ENCODE peak calls at places on chromosomes 16 and 17, in four cellular contexts. P, A, L and O are unnamed samples.

GRCh38 chr16:86619263-86619935 is 41.0 kb downstream of the FOXL1 start:
- DNase-seq in P (no peak), A (peak; percentile 41), L (no peak), O (peak; percentile 54)

GRCh38 chr17:30401097-30401496 is 22.4 kb downstream of the CPD start:
- DNase-seq in P (no peak), A (no peak), L (no peak), O (no peak)

GRCh38 chr16:28120754-28121153 is 57.2 kb upstream of the GSG1L start:
- DNase-seq in P (no peak), A (no peak), L (no peak), O (no peak)

GRCh38 chr17:57518587-57519118 is 226.4 kb downstream of the CCDC182 start:
- DNase-seq in P (no peak), A (no peak), L (no peak), O (no peak)

GRCh38 chr16:66740533-66740932 is 10.9 kb downstream of the DYNC1LI2 start:
- DNase-seq in P (no peak), A (peak; percentile 67), L (no peak), O (no peak)

GRCh38 chr16:50292566-50292948 is 26.2 kb downstream of the ADCY7 start:
- DNase-seq in P (no peak), A (no peak), L (no peak), O (no peak)

GRCh38 chr17:83067071-83067717 is 12.2 kb upstream of the METRNL start:
- DNase-seq in P (no peak), A (no peak), L (no peak), O (no peak)

GRCh38 chr17:7943291-7943690 is 11.3 kb downstream of the CNTROB start:
- DNase-seq in P (no peak), A (no peak), L (no peak), O (no peak)

GRCh38 chr16:83887088-83887487 is 11.8 kb upstream of the MLYCD start:
- DNase-seq in P (no peak), A (peak; percentile 23), L (no peak), O (no peak)

GRCh38 chr17:17033466-17033865 is 8.8 kb upstream of the MPRIP start:
- DNase-seq in P (no peak), A (no peak), L (no peak), O (no peak)

GRCh38 chr16:86118467-86119307 is 219.7 kb downstream of the IRF8 start:
- DNase-seq in P (no peak), A (no peak), L (peak; percentile 73), O (no peak)

GRCh38 chr17:9959377-9959981 is 54.4 kb upstream of the RCVRN start:
- DNase-seq in P (peak; percentile 15), A (peak; percentile 42), L (no peak), O (peak; percentile 83)

GRCh38 chr17:81481011-81481799 is 31.4 kb downstream of the ACTG1 start:
- DNase-seq in P (no peak), A (peak; percentile 92), L (no peak), O (peak; percentile 74)

GRCh38 chr17:42979511-42980273 is at the start of gene PTGES3L:
- DNase-seq in P (peak; percentile 88), A (peak; percentile 81), L (no peak), O (peak; percentile 56)

GRCh38 chr17:56778898-56779297 is 54.8 kb downstream of the C17orf67 start:
- DNase-seq in P (no peak), A (no peak), L (no peak), O (no peak)

DNA sequence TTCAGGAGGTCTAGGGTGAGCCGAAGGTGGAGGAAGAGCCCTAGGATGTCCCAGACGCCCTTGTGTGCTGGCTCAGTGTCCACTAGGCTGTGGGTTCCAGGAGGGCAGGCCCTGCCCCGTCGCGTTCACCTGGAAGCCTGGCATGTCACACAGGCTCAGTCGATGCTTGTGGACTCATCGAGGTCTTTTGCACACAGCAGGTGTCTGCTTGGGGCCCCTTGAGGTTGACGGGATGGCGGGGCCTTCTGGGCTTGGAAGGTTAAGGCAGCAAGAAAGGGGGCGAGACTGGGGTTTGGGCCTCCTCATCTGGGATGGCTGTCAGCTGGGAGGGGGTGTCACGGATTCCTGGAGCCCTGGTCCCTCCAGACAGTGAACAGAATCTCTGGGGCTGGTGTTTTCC is 1.9 kb downstream of the RAP1GAP2 start:
- DNase-seq in P (no peak), A (no peak), L (no peak), O (no peak)
- TF ChIP-seq CREB1 in P (no peak), A (no peak), L (no peak), O (no peak)

DNA sequence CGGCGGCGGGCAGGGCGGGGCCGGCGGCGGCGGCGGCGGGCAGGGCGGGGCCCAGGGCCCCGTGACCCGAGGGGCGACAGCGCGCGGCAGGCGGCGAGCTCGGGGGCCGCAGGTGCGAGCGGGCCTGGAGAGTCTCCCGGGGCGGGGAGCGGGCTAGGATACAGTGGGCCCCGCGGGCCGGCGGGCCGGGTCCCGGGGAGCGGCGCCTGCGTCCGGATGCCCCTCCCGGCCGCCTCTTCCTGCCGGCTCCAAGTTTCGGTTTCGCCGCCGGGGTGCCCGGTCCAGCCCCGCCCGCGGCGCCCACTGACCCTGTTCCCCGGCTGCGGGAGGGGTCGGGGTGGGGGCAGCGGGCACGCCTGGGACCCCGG is at the start of gene RNF213:
- DNase-seq in P (no peak), A (peak; percentile 60), L (no peak), O (peak; percentile 53)
- TF ChIP-seq NR2C2 in P (no peak), A (peak; percentile 55), L (no peak), O (no peak)

GRCh38 chr17:80133626-80133970 is 13.3 kb downstream of the EIF4A3 start:
- DNase-seq in P (no peak), A (no peak), L (no peak), O (no peak)

GRCh38 chr17:80141463-80142165 is 5.3 kb downstream of the EIF4A3 start:
- DNase-seq in P (no peak), A (no peak), L (no peak), O (no peak)

GRCh38 chr17:80137131-80137530 is 9.8 kb downstream of the EIF4A3 start:
- DNase-seq in P (no peak), A (no peak), L (no peak), O (no peak)

GRCh38 chr17:80142929-80143328 is 4.0 kb downstream of the EIF4A3 start:
- DNase-seq in P (no peak), A (no peak), L (no peak), O (no peak)

GRCh38 chr17:80138856-80139426 is 8.0 kb downstream of the EIF4A3 start:
- DNase-seq in P (no peak), A (no peak), L (no peak), O (no peak)
- TF ChIP-seq CREB1 in P (no peak), A (no peak), L (no peak), O (no peak)

DNA sequence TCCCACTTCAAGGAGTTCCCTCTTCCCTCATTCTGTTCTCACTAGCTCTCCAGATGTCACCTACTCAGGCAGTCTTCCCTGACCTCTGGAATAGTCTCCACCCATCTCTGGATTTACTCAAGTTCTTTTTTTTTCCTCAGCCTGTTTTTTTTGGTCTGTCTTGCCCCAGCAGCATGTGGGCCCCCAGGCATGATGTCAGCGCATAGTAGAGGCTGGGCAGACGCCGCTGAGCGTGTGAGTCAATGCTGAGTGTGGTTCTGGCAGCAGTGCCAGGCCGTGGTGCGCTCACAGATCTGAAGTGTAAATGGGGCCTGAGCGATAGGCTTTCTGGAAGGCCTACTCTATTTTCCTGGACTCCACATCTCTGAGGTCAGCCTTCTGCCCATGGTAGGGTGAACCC is 2.7 kb upstream of the KCNJ18 start:
- DNase-seq in P (no peak), A (no peak), L (no peak), O (no peak)
- TF ChIP-seq NR2C2 in P (no peak), A (no peak), L (no peak), O (no peak)

DNA sequence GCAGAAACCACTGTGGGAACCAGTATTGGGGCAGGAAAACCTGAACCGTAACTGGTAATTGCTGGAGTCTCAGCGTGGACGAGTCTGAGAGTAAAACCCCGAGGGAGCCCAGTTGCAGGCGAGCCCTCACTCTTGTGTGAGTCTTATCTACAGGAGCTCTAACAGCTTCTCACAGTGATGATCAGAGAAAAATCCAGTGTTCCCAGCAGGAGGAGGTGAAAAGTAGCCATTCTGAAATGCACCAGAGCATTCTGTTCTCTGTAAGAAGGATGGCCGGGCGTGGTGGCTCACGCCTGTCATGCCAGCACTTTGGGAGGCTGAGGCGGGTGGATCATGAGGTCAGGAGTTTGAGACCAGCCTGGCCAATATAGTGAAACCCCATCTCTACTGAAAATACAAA is 161.2 kb downstream of the COPRS start:
- DNase-seq in P (no peak), A (no peak), L (no peak), O (no peak)
- TF ChIP-seq CREB1 in P (no peak), A (no peak), L (no peak), O (no peak)

GRCh38 chr17:4249452-4250029 is 14.2 kb downstream of the ANKFY1 start:
- DNase-seq in P (peak; percentile 40), A (peak; percentile 89), L (no peak), O (no peak)
- TF ChIP-seq NR2C2 in P (no peak), A (no peak), L (no peak), O (no peak)